ENCODE peak calls at places on chromosomes 11 and 22, in four cellular contexts. V, E, T and K are unnamed samples.

GRCh38 chr11:115084191-115084590 is 405.9 kb downstream of the NXPE2 start:
- DNase-seq in V (no peak), E (no peak), T (no peak), K (no peak)

GRCh38 chr11:78910322-78910721 is 335.7 kb upstream of the NARS2 start:
- DNase-seq in V (no peak), E (no peak), T (no peak), K (no peak)

GRCh38 chr11:65224939-65225283 is 36.9 kb upstream of the POLA2 start:
- DNase-seq in V (peak; percentile 52), E (no peak), T (no peak), K (peak; percentile 84)

GRCh38 chr11:74926304-74927030 is 22.4 kb downstream of the XRRA1 start:
- DNase-seq in V (no peak), E (no peak), T (no peak), K (no peak)

GRCh38 chr22:30420401-30421178 is 5.0 kb upstream of the MTFP1 start:
- DNase-seq in V (no peak), E (no peak), T (no peak), K (no peak)

GRCh38 chr11:3823303-3823702 is 14.9 kb downstream of the PGAP2 start:
- DNase-seq in V (no peak), E (no peak), T (no peak), K (no peak)

GRCh38 chr22:46450931-46451660 is 86.3 kb downstream of the CELSR1 start:
- DNase-seq in V (no peak), E (no peak), T (no peak), K (no peak)

GRCh38 chr22:38953577-38954413 is 3.6 kb upstream of the APOBEC3A start:
- DNase-seq in V (no peak), E (peak; percentile 78), T (peak; percentile 62), K (peak; percentile 54)

GRCh38 chr11:125404811-125405481 is 91.1 kb downstream of the FEZ1 start:
- DNase-seq in V (peak; percentile 82), E (peak; percentile 36), T (peak; percentile 58), K (peak; percentile 76)

GRCh38 chr11:130431337-130431773 is 2.9 kb upstream of the ADAMTS8 start:
- DNase-seq in V (peak; percentile 77), E (peak; percentile 61), T (peak; percentile 49), K (peak; percentile 84)

GRCh38 chr11:104254347-104254746 is 90.4 kb upstream of the PDGFD start:
- DNase-seq in V (no peak), E (no peak), T (no peak), K (no peak)

GRCh38 chr22:28799834-28800307 is 498 bp downstream of the XBP1 start:
- DNase-seq in V (peak; percentile 85), E (no peak), T (no peak), K (peak; percentile 85)

GRCh38 chr11:17547051-17547577 is at the start of gene OTOG:
- DNase-seq in V (no peak), E (no peak), T (no peak), K (no peak)

GRCh38 chr11:10943968-10944367 is 86.1 kb upstream of the ZBED5 start:
- DNase-seq in V (no peak), E (no peak), T (no peak), K (no peak)

GRCh38 chr22:30294830-30295229 is 5.5 kb upstream of the CASTOR1 start:
- DNase-seq in V (peak; percentile 36), E (no peak), T (no peak), K (no peak)

GRCh38 chr11:61679301-61679700 is 890 bp upstream of the DAGLA start:
- DNase-seq in V (no peak), E (no peak), T (no peak), K (no peak)

GRCh38 chr22:49961601-49962011 is 1.0 kb downstream of the PIM3 start:
- DNase-seq in V (peak; percentile 50), E (no peak), T (no peak), K (no peak)

GRCh38 chr22:44360306-44360685 is 47.5 kb upstream of the SHISAL1 start:
- DNase-seq in V (no peak), E (no peak), T (no peak), K (no peak)

GRCh38 chr11:92841719-92842118 is 127.7 kb upstream of the MTNR1B start:
- DNase-seq in V (no peak), E (no peak), T (no peak), K (no peak)

GRCh38 chr22:35705141-35705540 is 12.5 kb upstream of the APOL5 start:
- DNase-seq in V (no peak), E (no peak), T (no peak), K (no peak)

GRCh38 chr22:22045576-22046335 is 63.2 kb upstream of the TOP3B start:
- DNase-seq in V (no peak), E (no peak), T (no peak), K (no peak)

GRCh38 chr22:23079814-23080521 is 9.6 kb downstream of the GNAZ start:
- DNase-seq in V (no peak), E (no peak), T (no peak), K (no peak)

GRCh38 chr11:110728883-110729282 is 16.6 kb upstream of the ARHGAP20 start:
- DNase-seq in V (no peak), E (no peak), T (no peak), K (no peak)

GRCh38 chr11:443542-444199 is 1.9 kb upstream of the ANO9 start:
- DNase-seq in V (peak; percentile 30), E (no peak), T (no peak), K (no peak)

GRCh38 chr11:78231962-78232459 is 43.3 kb downstream of the USP35 start:
- DNase-seq in V (no peak), E (no peak), T (no peak), K (no peak)

GRCh38 chr11:65321076-65321475 is 6.4 kb downstream of the CDC42EP2 start:
- DNase-seq in V (no peak), E (no peak), T (no peak), K (no peak)

GRCh38 chr22:26404851-26405357 is 24.2 kb upstream of the ASPHD2 start:
- DNase-seq in V (no peak), E (no peak), T (no peak), K (no peak)

GRCh38 chr11:4610258-4610935 is 2.4 kb upstream of the TRIM68 start:
- DNase-seq in V (no peak), E (no peak), T (no peak), K (no peak)

GRCh38 chr22:23223566-23224317 is 43.4 kb downstream of the BCR start:
- DNase-seq in V (no peak), E (no peak), T (no peak), K (no peak)

GRCh38 chr22:30411780-30412179 is 13.8 kb upstream of the MTFP1 start:
- DNase-seq in V (no peak), E (no peak), T (no peak), K (no peak)

GRCh38 chr11:89293966-89294679 is 116.4 kb downstream of the TYR start:
- DNase-seq in V (peak; percentile 46), E (no peak), T (no peak), K (peak; percentile 53)

GRCh38 chr11:33179431-33179830 is 18.2 kb upstream of the CSTF3 start:
- DNase-seq in V (no peak), E (no peak), T (no peak), K (no peak)

GRCh38 chr11:46333129-46333947 is 13.9 kb upstream of the DGKZ start:
- DNase-seq in V (no peak), E (no peak), T (no peak), K (no peak)

GRCh38 chr11:68213135-68213515 is at the start of gene KMT5B:
- DNase-seq in V (peak; percentile 78), E (peak; percentile 26), T (peak; percentile 23), K (no peak)

GRCh38 chr11:94956963-94957362 is 16.4 kb downstream of the CWC15 start:
- DNase-seq in V (no peak), E (no peak), T (no peak), K (no peak)